ENCODE peak calls at places on chromosomes 3 and 15, in ten cellular contexts. A, K, Z, V, X, G, S, N, D and M are unnamed samples.

GRCh38 chr15:32705450-32705849 is 12.4 kb upstream of the GREM1 start:
- DNase-seq in A (no peak), K (no peak), Z (no peak), V (no peak), X (no peak), G (no peak), S (no peak), N (peak), D (no peak), M (no peak)

GRCh38 chr3:183824761-183825379 is 507 bp downstream of the MAP6D1 start:
- DNase-seq in A (peak), K (no peak), Z (no peak), V (peak), X (no peak), G (no peak), S (no peak), N (peak), D (peak), M (peak)

GRCh38 chr3:182592747-182593146 is 200.6 kb upstream of the ATP11B start:
- DNase-seq in A (no peak), K (no peak), Z (no peak), V (no peak), X (no peak), G (no peak), S (no peak), N (no peak), D (no peak), M (no peak)

GRCh38 chr15:100596792-100597191 is 5.2 kb downstream of the LINS1 start:
- DNase-seq in A (no peak), K (peak), Z (no peak), V (peak), X (no peak), G (peak), S (no peak), N (peak), D (peak), M (peak)

GRCh38 chr3:106913111-106913698 is 464.0 kb upstream of the CCDC54 start:
- DNase-seq in A (peak), K (no peak), Z (no peak), V (no peak), X (no peak), G (peak), S (no peak), N (peak), D (no peak), M (peak)

GRCh38 chr3:58306662-58307286 is 454 bp downstream of the HTD2 start:
- DNase-seq in A (peak), K (peak), Z (peak), V (peak), X (peak), G (peak), S (peak), N (peak), D (peak), M (peak)

GRCh38 chr3:13474776-13475303 is 5.3 kb upstream of the HDAC11 start:
- DNase-seq in A (no peak), K (no peak), Z (no peak), V (no peak), X (no peak), G (no peak), S (no peak), N (no peak), D (no peak), M (no peak)

GRCh38 chr3:123028233-123028828 is 768 bp upstream of the SEMA5B start:
- DNase-seq in A (peak), K (peak), Z (no peak), V (peak), X (peak), G (peak), S (no peak), N (peak), D (peak), M (peak)

GRCh38 chr3:10281951-10282350 is 10.8 kb downstream of the GHRL start:
- DNase-seq in A (no peak), K (no peak), Z (no peak), V (no peak), X (no peak), G (peak), S (no peak), N (peak), D (no peak), M (no peak)

GRCh38 chr3:185796431-185797107 is 28.3 kb downstream of the IGF2BP2 start:
- DNase-seq in A (no peak), K (peak), Z (no peak), V (no peak), X (peak), G (peak), S (no peak), N (peak), D (no peak), M (peak)

GRCh38 chr15:65355173-65355982 is 22.4 kb downstream of the IGDCC3 start:
- DNase-seq in A (peak), K (no peak), Z (no peak), V (no peak), X (no peak), G (no peak), S (no peak), N (no peak), D (no peak), M (no peak)

GRCh38 chr3:113234688-113235260 is 23.4 kb downstream of the BOC start:
- DNase-seq in A (no peak), K (no peak), Z (no peak), V (no peak), X (no peak), G (peak), S (no peak), N (peak), D (no peak), M (no peak)

GRCh38 chr3:177673105-177673804 is 476.0 kb upstream of the TBL1XR1 start:
- DNase-seq in A (no peak), K (no peak), Z (no peak), V (no peak), X (peak), G (peak), S (no peak), N (peak), D (no peak), M (peak)

GRCh38 chr15:51022206-51022605 is 72.5 kb downstream of the TNFAIP8L3 start:
- DNase-seq in A (no peak), K (no peak), Z (no peak), V (no peak), X (no peak), G (no peak), S (no peak), N (peak), D (no peak), M (no peak)

GRCh38 chr3:36444909-36445308 is 64.6 kb downstream of the STAC start:
- DNase-seq in A (no peak), K (no peak), Z (no peak), V (no peak), X (no peak), G (no peak), S (no peak), N (peak), D (no peak), M (no peak)

GRCh38 chr15:26773485-26773877 is 615 bp upstream of the GABRB3 start:
- DNase-seq in A (peak), K (no peak), Z (no peak), V (no peak), X (no peak), G (no peak), S (no peak), N (no peak), D (no peak), M (no peak)

GRCh38 chr3:111695584-111696213 is 100.6 kb upstream of the ZBED2 start:
- DNase-seq in A (no peak), K (no peak), Z (no peak), V (no peak), X (peak), G (peak), S (no peak), N (peak), D (no peak), M (peak)

GRCh38 chr3:123431007-123431657 is 17.8 kb downstream of the ADCY5 start:
- DNase-seq in A (no peak), K (no peak), Z (no peak), V (no peak), X (no peak), G (no peak), S (no peak), N (peak), D (no peak), M (no peak)

GRCh38 chr3:18114894-18115293 is 310.2 kb downstream of the SATB1 start:
- DNase-seq in A (no peak), K (no peak), Z (no peak), V (no peak), X (no peak), G (no peak), S (no peak), N (no peak), D (no peak), M (no peak)

GRCh38 chr3:148534089-148534988 is 163.4 kb upstream of the AGTR1 start:
- DNase-seq in A (no peak), K (no peak), Z (no peak), V (no peak), X (no peak), G (no peak), S (no peak), N (no peak), D (no peak), M (no peak)

GRCh38 chr15:57720861-57721260 is 14.3 kb downstream of the POLR2M start:
- DNase-seq in A (no peak), K (no peak), Z (no peak), V (no peak), X (no peak), G (peak), S (no peak), N (peak), D (no peak), M (peak)

GRCh38 chr15:67796728-67797127 is 28.6 kb upstream of the SKOR1 start:
- DNase-seq in A (no peak), K (no peak), Z (peak), V (no peak), X (no peak), G (peak), S (peak), N (no peak), D (no peak), M (no peak)

GRCh38 chr15:31283046-31283445 is 43.6 kb upstream of the KLF13 start:
- DNase-seq in A (no peak), K (no peak), Z (no peak), V (no peak), X (no peak), G (no peak), S (no peak), N (no peak), D (no peak), M (no peak)

GRCh38 chr3:157347577-157348303 is 88.9 kb upstream of the PTX3 start:
- DNase-seq in A (peak), K (no peak), Z (no peak), V (no peak), X (no peak), G (no peak), S (no peak), N (no peak), D (no peak), M (peak)

GRCh38 chr3:126850370-126851085 is 132.4 kb upstream of the PLXNA1 start:
- DNase-seq in A (peak), K (no peak), Z (no peak), V (no peak), X (peak), G (peak), S (peak), N (peak), D (no peak), M (peak)

GRCh38 chr15:74847462-74847861 is 4.5 kb upstream of the ULK3 start:
- DNase-seq in A (no peak), K (no peak), Z (peak), V (no peak), X (no peak), G (no peak), S (peak), N (no peak), D (no peak), M (no peak)

GRCh38 chr3:190036631-190037030 is 84.1 kb downstream of the P3H2 start:
- DNase-seq in A (no peak), K (no peak), Z (no peak), V (no peak), X (peak), G (peak), S (no peak), N (peak), D (no peak), M (no peak)

GRCh38 chr3:63661242-63661641 is 8.8 kb downstream of the SNTN start:
- DNase-seq in A (no peak), K (no peak), Z (no peak), V (no peak), X (no peak), G (peak), S (no peak), N (no peak), D (no peak), M (no peak)
- TF ChIP-seq CTCF in A (peak), K (no peak), Z (no peak), V (peak), X (peak), G (peak), S (no peak), N (peak), D (no peak), M (peak)

GRCh38 chr3:78978037-78978436 is 789.8 kb downstream of the ROBO1 start:
- DNase-seq in A (no peak), K (no peak), Z (no peak), V (no peak), X (peak), G (peak), S (no peak), N (no peak), D (no peak), M (peak)
- TF ChIP-seq CTCF in A (peak), K (peak), Z (no peak), V (peak), X (peak), G (peak), S (peak), N (peak), D (no peak), M (peak)

GRCh38 chr15:63118854-63119253 is 2.8 kb upstream of the LACTB start:
- DNase-seq in A (no peak), K (no peak), Z (no peak), V (no peak), X (no peak), G (no peak), S (no peak), N (no peak), D (no peak), M (no peak)

GRCh38 chr15:63121382-63122001 is at the start of gene LACTB:
- DNase-seq in A (peak), K (peak), Z (peak), V (peak), X (peak), G (peak), S (peak), N (peak), D (peak), M (peak)

GRCh38 chr15:63124506-63124905 is 2.8 kb downstream of the LACTB start:
- DNase-seq in A (no peak), K (no peak), Z (no peak), V (no peak), X (no peak), G (no peak), S (no peak), N (no peak), D (no peak), M (no peak)

GRCh38 chr15:63126726-63127125 is 5.1 kb downstream of the LACTB start:
- DNase-seq in A (no peak), K (no peak), Z (no peak), V (no peak), X (no peak), G (no peak), S (no peak), N (no peak), D (no peak), M (no peak)

GRCh38 chr15:63122002-63122893 is 587 bp downstream of the LACTB start:
- DNase-seq in A (peak), K (peak), Z (peak), V (peak), X (peak), G (peak), S (peak), N (peak), D (peak), M (peak)
- TF ChIP-seq CTCF in A (peak), K (peak), Z (peak), V (no peak), X (peak), G (peak), S (peak), N (no peak), D (peak), M (peak)

GRCh38 chr15:90389513-90389912 is 1.5 kb downstream of the IQGAP1 start:
- DNase-seq in A (no peak), K (no peak), Z (no peak), V (no peak), X (no peak), G (no peak), S (no peak), N (no peak), D (no peak), M (no peak)

GRCh38 chr15:90387534-90388461 is at the start of gene IQGAP1:
- DNase-seq in A (peak), K (peak), Z (peak), V (peak), X (peak), G (peak), S (peak), N (peak), D (peak), M (peak)

GRCh38 chr15:90393040-90393439 is 5.0 kb downstream of the IQGAP1 start:
- DNase-seq in A (no peak), K (no peak), Z (no peak), V (no peak), X (no peak), G (no peak), S (no peak), N (no peak), D (peak), M (no peak)

GRCh38 chr15:90386221-90386620 is 1.8 kb upstream of the IQGAP1 start:
- DNase-seq in A (no peak), K (no peak), Z (no peak), V (no peak), X (no peak), G (no peak), S (no peak), N (no peak), D (no peak), M (no peak)

DNA sequence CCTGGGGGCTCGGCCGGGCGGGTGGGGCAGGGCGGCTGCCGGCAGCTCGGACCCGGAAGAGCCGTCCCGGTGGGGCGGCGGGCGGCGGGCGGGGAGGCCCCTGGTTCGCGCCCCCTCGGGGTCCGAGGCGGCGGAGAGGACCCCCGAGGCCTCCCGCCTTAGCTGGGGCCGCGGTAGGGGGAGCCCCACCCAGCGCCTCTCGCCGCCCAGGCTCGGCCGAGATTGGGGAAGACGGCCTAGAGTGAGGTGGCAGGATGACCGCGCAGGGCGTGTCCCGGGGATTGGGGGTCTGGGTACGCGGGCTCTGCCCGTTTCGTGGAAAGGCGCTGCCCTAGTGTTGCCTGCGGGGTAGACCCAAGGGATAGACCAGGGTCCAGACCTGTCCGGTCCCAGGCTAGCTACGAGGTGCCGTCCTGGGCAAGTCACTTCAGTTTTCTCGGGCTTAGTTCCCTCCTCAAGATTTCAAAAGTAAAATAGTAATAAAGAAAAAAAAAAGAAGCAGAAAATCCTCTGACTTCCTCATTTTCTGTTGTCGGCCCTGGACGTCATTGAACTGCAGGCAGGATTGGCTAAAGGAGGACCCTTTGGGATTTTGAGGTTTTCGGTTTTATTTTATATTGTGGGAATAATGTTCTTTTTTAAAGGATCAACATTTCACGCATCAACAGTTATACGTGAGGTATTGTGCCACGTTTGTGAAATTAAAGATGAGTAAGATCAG is 580 bp downstream of the IQGAP1 start:
- DNase-seq in A (peak), K (peak), Z (peak), V (peak), X (peak), G (peak), S (peak), N (peak), D (peak), M (peak)
- TF ChIP-seq CTCF in A (peak), K (no peak), Z (no peak), V (peak), X (peak), G (no peak), S (peak), N (no peak), D (no peak), M (no peak)

GRCh38 chr15:29141206-29141907 is 128.3 kb downstream of the NSMCE3 start:
- DNase-seq in A (peak), K (no peak), Z (no peak), V (no peak), X (no peak), G (no peak), S (no peak), N (peak), D (no peak), M (no peak)

GRCh38 chr15:29138260-29138659 is 131.4 kb downstream of the NSMCE3 start:
- DNase-seq in A (peak), K (no peak), Z (no peak), V (no peak), X (no peak), G (no peak), S (no peak), N (no peak), D (no peak), M (no peak)

GRCh38 chr15:29139072-29139471 is 130.6 kb downstream of the NSMCE3 start:
- DNase-seq in A (peak), K (no peak), Z (no peak), V (no peak), X (no peak), G (no peak), S (no peak), N (no peak), D (no peak), M (no peak)

GRCh38 chr15:29140475-29141172 is 129.0 kb downstream of the NSMCE3 start:
- DNase-seq in A (peak), K (no peak), Z (no peak), V (no peak), X (no peak), G (no peak), S (no peak), N (no peak), D (no peak), M (no peak)

GRCh38 chr15:29139540-29140459 is 129.8 kb downstream of the NSMCE3 start:
- DNase-seq in A (peak), K (peak), Z (no peak), V (peak), X (no peak), G (peak), S (no peak), N (no peak), D (peak), M (peak)
- TF ChIP-seq CTCF in A (peak), K (peak), Z (peak), V (peak), X (peak), G (peak), S (peak), N (peak), D (peak), M (peak)